ENCODE peak calls at places on chromosome 17, in nine cellular contexts. One of them, this sample, is unnamed.

GRCh38 chr17:81002409-81003361 is 11.0 kb downstream of the CHMP6 start:
- DNase-seq in hippocampal formation: peak
- DNase-seq in non-pigmented ciliary epithelial cell: no peak
- DNase-seq in Right ventricle myocardium superior: peak
- DNase-seq in T-helper 9 cell: no peak
- DNase-seq in fibroblast of mammary gland: peak
- DNase-seq in transverse colon: peak
- DNase-seq in heart right ventricle: peak
- DNase-seq in NCI-H2081: peak
- DNase-seq in this sample: no peak

GRCh38 chr17:82399601-82400101 is 18.5 kb upstream of the HEXD start:
- DNase-seq in hippocampal formation: no peak
- DNase-seq in non-pigmented ciliary epithelial cell: no peak
- DNase-seq in Right ventricle myocardium superior: no peak
- DNase-seq in T-helper 9 cell: no peak
- DNase-seq in fibroblast of mammary gland: peak
- DNase-seq in transverse colon: no peak
- DNase-seq in heart right ventricle: no peak
- DNase-seq in NCI-H2081: peak
- DNase-seq in this sample: no peak

GRCh38 chr17:933168-934083 is 46.1 kb downstream of the NXN start:
- DNase-seq in hippocampal formation: no peak
- DNase-seq in non-pigmented ciliary epithelial cell: peak
- DNase-seq in Right ventricle myocardium superior: no peak
- DNase-seq in T-helper 9 cell: no peak
- DNase-seq in fibroblast of mammary gland: peak
- DNase-seq in transverse colon: no peak
- DNase-seq in heart right ventricle: no peak
- DNase-seq in NCI-H2081: no peak
- DNase-seq in this sample: no peak

GRCh38 chr17:79618383-79619067 is 7.7 kb upstream of the RBFOX3 start:
- DNase-seq in hippocampal formation: no peak
- DNase-seq in non-pigmented ciliary epithelial cell: no peak
- DNase-seq in Right ventricle myocardium superior: no peak
- DNase-seq in T-helper 9 cell: no peak
- DNase-seq in fibroblast of mammary gland: no peak
- DNase-seq in transverse colon: no peak
- DNase-seq in heart right ventricle: no peak
- DNase-seq in NCI-H2081: no peak
- DNase-seq in this sample: no peak

GRCh38 chr17:61479493-61480413 is 27.5 kb downstream of the TBX4 start:
- DNase-seq in hippocampal formation: no peak
- DNase-seq in non-pigmented ciliary epithelial cell: no peak
- DNase-seq in Right ventricle myocardium superior: no peak
- DNase-seq in T-helper 9 cell: no peak
- DNase-seq in fibroblast of mammary gland: no peak
- DNase-seq in transverse colon: no peak
- DNase-seq in heart right ventricle: no peak
- DNase-seq in NCI-H2081: no peak
- DNase-seq in this sample: no peak

GRCh38 chr17:79400989-79401703 is 209.7 kb downstream of the RBFOX3 start:
- DNase-seq in hippocampal formation: peak
- DNase-seq in non-pigmented ciliary epithelial cell: no peak
- DNase-seq in Right ventricle myocardium superior: peak
- DNase-seq in T-helper 9 cell: peak
- DNase-seq in fibroblast of mammary gland: peak
- DNase-seq in transverse colon: peak
- DNase-seq in heart right ventricle: peak
- DNase-seq in NCI-H2081: peak
- DNase-seq in this sample: peak

GRCh38 chr17:30323895-30324319 is 9.9 kb downstream of the TMIGD1 start:
- DNase-seq in hippocampal formation: no peak
- DNase-seq in non-pigmented ciliary epithelial cell: no peak
- DNase-seq in Right ventricle myocardium superior: peak
- DNase-seq in T-helper 9 cell: peak
- DNase-seq in fibroblast of mammary gland: peak
- DNase-seq in transverse colon: peak
- DNase-seq in heart right ventricle: no peak
- DNase-seq in NCI-H2081: peak
- DNase-seq in this sample: no peak

GRCh38 chr17:31216053-31216751 is 80.8 kb downstream of the OMG start:
- DNase-seq in hippocampal formation: no peak
- DNase-seq in non-pigmented ciliary epithelial cell: peak
- DNase-seq in Right ventricle myocardium superior: no peak
- DNase-seq in T-helper 9 cell: no peak
- DNase-seq in fibroblast of mammary gland: peak
- DNase-seq in transverse colon: no peak
- DNase-seq in heart right ventricle: no peak
- DNase-seq in NCI-H2081: peak
- DNase-seq in this sample: no peak

GRCh38 chr17:2406271-2406902 is 5.5 kb upstream of the MNT start:
- DNase-seq in hippocampal formation: no peak
- DNase-seq in non-pigmented ciliary epithelial cell: no peak
- DNase-seq in Right ventricle myocardium superior: no peak
- DNase-seq in T-helper 9 cell: no peak
- DNase-seq in fibroblast of mammary gland: no peak
- DNase-seq in transverse colon: peak
- DNase-seq in heart right ventricle: no peak
- DNase-seq in NCI-H2081: no peak
- DNase-seq in this sample: no peak

This sample was measured in ascending aorta.